ENCODE peak calls at places on chromosomes 5 and 9, in four cellular contexts. Y is psoas muscle, C is NAMALWA, G is DMS153. O is an unnamed sample.
A peak's percentile ranks its signal among the peaks of the same experiment; 100 is the strongest.

GRCh38 chr9:83509372-83509771 is 28.8 kb downstream of the FRMD3 start:
- DNase-seq in G (no peak), C (no peak), Y (no peak), O (no peak)

GRCh38 chr9:103761466-103761865 is 332.6 kb upstream of the SMC2 start:
- DNase-seq in Y (no peak), G (no peak), C (no peak), O (no peak)

GRCh38 chr9:136403538-136403914 is 3.6 kb upstream of the SNAPC4 start:
- DNase-seq in G (no peak), C (peak; percentile 24), Y (no peak), O (no peak)

GRCh38 chr9:98839724-98840123 is 32.3 kb downstream of the GALNT12 start:
- DNase-seq in Y (no peak), C (no peak), G (no peak), O (no peak)

GRCh38 chr5:79961731-79962579 is 29.1 kb downstream of the MTX3 start:
- DNase-seq in Y (no peak), C (no peak), G (no peak), O (no peak)

GRCh38 chr5:45639038-45639437 is 57.1 kb downstream of the HCN1 start:
- DNase-seq in C (peak; percentile 16), G (no peak), Y (no peak), O (no peak)

GRCh38 chr9:112925058-112925641 is 34.5 kb upstream of the SLC46A2 start:
- DNase-seq in C (peak; percentile 59), Y (no peak), G (peak; percentile 31), O (peak; percentile 28)

GRCh38 chr5:125835293-125836172 is 587.7 kb upstream of the GRAMD2B start:
- DNase-seq in C (peak; percentile 73), Y (peak; percentile 15), G (no peak), O (no peak)

GRCh38 chr9:101119206-101119819 is 90.8 kb downstream of the PLPPR1 start:
- DNase-seq in G (peak; percentile 72), Y (peak; percentile 21), C (peak; percentile 51), O (peak; percentile 66)

GRCh38 chr5:150644496-150644895 is 4.0 kb downstream of the SYNPO start:
- DNase-seq in C (no peak), Y (peak; percentile 41), G (no peak), O (no peak)

GRCh38 chr9:16133556-16134227 is 580.8 kb downstream of the CCDC171 start:
- DNase-seq in Y (no peak), C (peak; percentile 45), G (no peak), O (peak; percentile 76)

GRCh38 chr5:72387985-72388384 is 67.8 kb downstream of the PTCD2 start:
- DNase-seq in G (no peak), Y (no peak), C (no peak), O (no peak)

GRCh38 chr5:43037929-43038510 is 2.1 kb downstream of the ANXA2R start:
- DNase-seq in G (no peak), Y (no peak), C (peak; percentile 46), O (no peak)

GRCh38 chr5:180142008-180142803 is 66.8 kb downstream of the RASGEF1C start:
- DNase-seq in Y (no peak), G (no peak), C (no peak), O (no peak)

GRCh38 chr5:68182534-68182933 is 33.0 kb upstream of the PIK3R1 start:
- DNase-seq in G (no peak), Y (no peak), C (no peak), O (no peak)

GRCh38 chr9:4515958-4516375 is 25.7 kb downstream of the SLC1A1 start:
- DNase-seq in C (no peak), Y (no peak), G (no peak), O (no peak)

GRCh38 chr5:34684281-34684979 is 28.3 kb downstream of the RAI14 start:
- DNase-seq in G (no peak), C (no peak), Y (no peak), O (peak; percentile 94)

GRCh38 chr9:86469476-86470087 is 115.4 kb upstream of the TUT7 start:
- DNase-seq in C (no peak), G (no peak), Y (no peak), O (no peak)

GRCh38 chr5:59506285-59506877 is 387.1 kb downstream of the PDE4D start:
- DNase-seq in C (peak; percentile 22), G (no peak), Y (no peak), O (peak; percentile 20)

GRCh38 chr5:168874713-168875380 is 295.7 kb upstream of the PANK3 start:
- DNase-seq in Y (no peak), C (peak; percentile 11), G (no peak), O (no peak)

GRCh38 chr9:77848428-77848827 is 183.2 kb downstream of the GNAQ start:
- DNase-seq in G (no peak), C (no peak), Y (no peak), O (no peak)

GRCh38 chr5:74013222-74013621 is 387.2 kb downstream of the ARHGEF28 start:
- DNase-seq in C (no peak), G (no peak), Y (no peak), O (no peak)

GRCh38 chr5:32314658-32315057 is 1.9 kb upstream of the MTMR12 start:
- DNase-seq in C (no peak), G (no peak), Y (no peak), O (no peak)

GRCh38 chr5:115379622-115380344 is 83.3 kb upstream of the CCDC112 start:
- DNase-seq in Y (no peak), G (peak; percentile 32), C (no peak), O (peak; percentile 73)

GRCh38 chr5:87252283-87252605 is 15.4 kb upstream of the RASA1 start:
- DNase-seq in C (no peak), Y (no peak), G (no peak), O (no peak)

GRCh38 chr9:96688215-96688614 is 33.1 kb upstream of the PRXL2C start:
- DNase-seq in C (no peak), G (peak; percentile 46), Y (no peak), O (peak; percentile 70)

GRCh38 chr9:90458485-90458884 is 184.1 kb downstream of the DIRAS2 start:
- DNase-seq in C (no peak), Y (no peak), G (no peak), O (no peak)

O was measured in NCI-H774.